ENCODE peak calls at places on chromosomes 7 and 10, in ten cellular contexts. L is A549, U is suprapubic skin, P is ovary, V is SK-N-SH, M is stomach, C is transverse colon, B is esophagus muscularis mucosa, G is sigmoid colon, I is K562. E is an unnamed sample.

GRCh38 chr10:21172774-21173432 is 275.8 kb upstream of the NEBL start:
- DNase-seq in M (peak; percentile 32), G (no peak), U (no peak), L (no peak), B (no peak), V (peak; percentile 70), P (no peak), C (peak; percentile 17), I (peak; percentile 14), E (peak; percentile 24)

GRCh38 chr7:158278745-158279320 is 308.8 kb downstream of the PTPRN2 start:
- DNase-seq in G (no peak), U (peak; percentile 62), C (no peak), M (no peak), V (no peak), L (no peak), P (no peak), B (no peak), I (no peak), E (peak; percentile 3)

GRCh38 chr7:45648671-45648995 is 74.5 kb downstream of the ADCY1 start:
- DNase-seq in I (no peak), M (no peak), P (no peak), L (no peak), U (no peak), C (no peak), B (no peak), G (no peak), V (no peak), E (no peak)

GRCh38 chr7:155972651-155973349 is 160.5 kb upstream of the SHH start:
- DNase-seq in P (no peak), G (peak; percentile 49), L (no peak), M (no peak), B (no peak), U (peak; percentile 57), C (no peak), I (no peak), V (no peak), E (no peak)

GRCh38 chr7:151820486-151821105 is 56.3 kb downstream of the PRKAG2 start:
- DNase-seq in L (no peak), U (no peak), B (no peak), C (no peak), G (no peak), P (no peak), M (no peak), I (no peak), V (no peak), E (no peak)

GRCh38 chr10:74927701-74928100 is 101.3 kb downstream of the KAT6B start:
- DNase-seq in V (no peak), M (no peak), L (no peak), P (no peak), I (no peak), G (no peak), C (no peak), U (no peak), B (no peak), E (no peak)

GRCh38 chr7:150756858-150757257 is 19.6 kb downstream of the GIMAP5 start:
- DNase-seq in U (no peak), I (peak; percentile 42), B (no peak), V (no peak), L (no peak), P (no peak), C (no peak), M (no peak), G (no peak), E (no peak)

GRCh38 chr10:105656880-105657279 is 1015.8 kb downstream of the SORCS3 start:
- DNase-seq in C (no peak), U (no peak), G (no peak), V (no peak), P (no peak), M (no peak), I (no peak), L (no peak), B (no peak), E (no peak)

GRCh38 chr10:97333601-97334369 is 744 bp downstream of the FRAT2 start:
- DNase-seq in G (peak; percentile 75), B (no peak), P (peak; percentile 44), U (peak; percentile 85), C (peak; percentile 61), V (peak; percentile 75), I (peak; percentile 48), L (peak; percentile 54), M (peak; percentile 62), E (no peak)

GRCh38 chr7:3927446-3928110 is 626.5 kb downstream of the SDK1 start:
- DNase-seq in L (no peak), U (no peak), I (no peak), M (no peak), V (no peak), C (no peak), B (no peak), P (no peak), G (no peak), E (no peak)

GRCh38 chr10:124565565-124566221 is 104.1 kb downstream of the LHPP start:
- DNase-seq in L (peak; percentile 35), C (no peak), M (peak; percentile 81), V (no peak), P (no peak), B (no peak), U (peak; percentile 71), I (peak; percentile 63), G (no peak), E (no peak)

GRCh38 chr7:18667466-18667865 is 171.9 kb downstream of the HDAC9 start:
- DNase-seq in I (no peak), L (peak; percentile 14), V (no peak), G (no peak), M (no peak), P (no peak), B (no peak), U (no peak), C (no peak), E (no peak)

GRCh38 chr10:43427166-43427825 is 9.6 kb upstream of the ZNF487 start:
- DNase-seq in M (no peak), U (no peak), G (peak; percentile 4), I (no peak), L (no peak), B (no peak), P (no peak), C (no peak), V (no peak), E (no peak)

GRCh38 chr10:27742195-27742925 is 3.3 kb downstream of the MKX start:
- DNase-seq in G (peak; percentile 92), U (no peak), P (peak; percentile 87), C (peak; percentile 81), M (peak; percentile 86), B (no peak), I (peak; percentile 78), L (peak; percentile 70), V (peak; percentile 52), E (peak; percentile 40)

GRCh38 chr10:86658261-86658741 is 4.0 kb downstream of the OPN4 start:
- DNase-seq in V (peak; percentile 2), U (peak; percentile 72), M (no peak), B (no peak), P (no peak), C (peak; percentile 3), L (no peak), G (peak; percentile 53), I (no peak), E (no peak)

GRCh38 chr7:75772081-75773077 is at the start of gene CCL26:
- DNase-seq in L (peak; percentile 76), V (no peak), I (no peak), P (peak; percentile 70), G (peak; percentile 83), U (peak; percentile 85), C (peak; percentile 35), M (peak; percentile 26), B (no peak), E (peak; percentile 77)
- TF ChIP-seq EP300 in L (peak; percentile 11), V (no peak), I (no peak), P (no peak), G (no peak), U (no peak), C (no peak), M (no peak), B (no peak), E (peak; percentile 33)

DNA sequence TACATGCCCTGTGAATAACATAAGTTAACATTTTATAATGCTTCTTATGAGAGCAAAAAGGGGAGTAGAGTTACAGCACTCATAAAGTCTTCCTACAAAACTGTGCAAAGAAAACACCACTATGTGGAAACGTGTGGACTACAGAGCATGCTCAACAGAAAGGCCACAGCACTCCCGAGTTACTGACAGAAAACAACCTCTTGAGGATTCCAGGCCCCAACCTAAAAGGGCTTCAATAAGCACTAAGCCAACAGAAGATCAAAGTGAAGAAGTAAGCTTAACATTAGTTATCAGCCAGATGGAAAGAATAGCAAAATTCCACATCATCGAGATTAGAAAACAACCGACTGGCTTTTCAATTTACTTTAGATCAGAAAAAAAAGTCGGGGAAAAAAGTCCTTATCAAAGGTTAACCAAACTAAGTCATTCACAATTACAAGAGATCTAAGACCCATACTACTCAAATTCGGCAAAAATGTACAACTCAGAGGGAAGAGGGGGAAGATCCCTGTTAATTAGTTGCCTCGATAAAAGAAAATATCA is 1.5 kb downstream of the KBTBD2 start:
- DNase-seq in C (no peak), U (no peak), V (no peak), M (no peak), G (no peak), I (no peak), L (peak; percentile 33), B (no peak), P (no peak), E (no peak)
- TF ChIP-seq EP300 in C (no peak), U (no peak), V (no peak), M (no peak), G (no peak), I (no peak), L (no peak), B (no peak), P (no peak), E (no peak)

DNA sequence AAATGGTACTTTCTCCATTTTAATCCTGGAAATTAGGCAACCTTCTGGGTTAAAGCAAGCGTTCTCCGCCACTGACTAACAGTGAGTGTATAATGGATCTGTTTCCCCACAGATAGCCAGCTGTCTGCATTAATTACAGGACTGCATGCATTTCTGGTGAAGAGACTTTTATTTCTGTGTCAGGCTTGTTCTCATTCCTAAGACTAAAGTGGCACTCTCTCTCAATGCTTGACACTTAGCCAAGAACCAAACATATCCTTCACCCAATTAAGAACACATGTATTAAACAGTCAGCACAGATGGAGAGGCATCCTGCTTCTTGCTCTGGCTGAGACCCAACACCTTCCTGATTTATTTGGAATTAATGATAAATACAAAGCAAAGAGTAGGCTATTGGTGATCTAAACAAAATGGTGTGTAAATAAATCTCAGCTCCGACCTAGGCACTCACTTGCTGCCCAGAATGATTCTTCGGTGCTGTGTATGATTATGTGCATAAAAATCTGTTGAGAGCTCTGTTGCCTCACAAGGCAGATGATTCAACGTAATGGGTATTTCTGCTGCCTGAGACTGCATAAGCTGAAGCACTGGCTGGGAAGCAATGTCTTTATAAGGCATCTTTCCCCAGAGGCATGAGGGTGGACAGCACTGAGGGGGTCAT is 16.8 kb downstream of the CALU start:
- DNase-seq in I (no peak), U (no peak), M (no peak), B (peak; percentile 82), L (no peak), V (peak; percentile 69), G (peak; percentile 87), P (no peak), C (no peak), E (no peak)
- TF ChIP-seq EP300 in I (no peak), U (peak; percentile 51), M (peak; percentile 56), B (peak; percentile 53), L (no peak), V (peak; percentile 85), G (peak; percentile 79), P (no peak), C (peak; percentile 56), E (no peak)

DNA sequence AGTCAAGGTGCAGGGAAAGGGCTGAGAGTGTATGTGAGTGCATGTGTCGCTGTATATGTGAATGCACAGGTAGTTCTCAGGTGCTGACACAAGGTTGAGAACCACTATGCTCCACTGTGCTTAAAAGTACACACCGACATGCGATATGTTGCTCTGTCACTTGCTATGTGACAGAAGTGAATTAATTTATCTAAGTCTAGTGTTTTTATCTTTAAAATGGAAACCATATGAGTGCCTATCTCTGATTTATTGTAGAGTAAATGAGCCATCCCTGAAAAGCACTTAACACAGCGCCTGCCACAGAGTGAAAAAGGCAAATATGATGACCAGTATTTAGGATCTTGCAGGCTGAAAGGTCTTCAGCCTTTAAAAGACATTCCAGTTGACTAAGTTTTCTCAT is 4.9 kb downstream of the SLC35B4 start:
- DNase-seq in G (no peak), B (no peak), V (peak; percentile 38), U (no peak), C (no peak), P (no peak), M (no peak), I (no peak), L (no peak), E (no peak)
- TF ChIP-seq EP300 in G (no peak), B (no peak), V (no peak), U (no peak), C (no peak), P (no peak), M (no peak), I (no peak), L (no peak), E (no peak)